ENCODE peak calls at places on chromosomes 1 and 21, in four cellular contexts. Y is mucosa of gallbladder; U is iPS-NIHi11; Z is activated CD4-positive, alpha-beta T cell treated with anti-CD3 and anti-CD28 coated beads, Interleukin-2, amount 50 U/mL, for 1 hour. W is an unnamed sample.

GRCh38 chr1:40389234-40389815 is 15.8 kb downstream of the SMAP2 start:
- DNase-seq in Y (no peak), U (no peak), Z (no peak), W (no peak)

GRCh38 chr1:29133861-29134694 is 10.4 kb upstream of the TMEM200B start:
- DNase-seq in Y (no peak), U (peak), Z (no peak), W (peak)

GRCh38 chr21:31929548-31929947 is 56.7 kb downstream of the HUNK start:
- DNase-seq in Y (no peak), U (no peak), Z (no peak), W (no peak)

GRCh38 chr1:33099290-33100118 is 18.6 kb downstream of the AZIN2 start:
- DNase-seq in Y (peak), U (peak), Z (peak), W (no peak)

GRCh38 chr1:58764294-58764978 is 19.4 kb downstream of the JUN start:
- DNase-seq in Y (no peak), U (no peak), Z (no peak), W (no peak)

GRCh38 chr1:209155556-209155955 is 428.0 kb upstream of the CAMK1G start:
- DNase-seq in Y (no peak), U (peak), Z (no peak), W (no peak)

GRCh38 chr1:229204863-229205777 is 65.8 kb upstream of the RAB4A start:
- DNase-seq in Y (no peak), U (no peak), Z (no peak), W (no peak)

GRCh38 chr1:50620680-50621329 is 197.6 kb upstream of the DMRTA2 start:
- DNase-seq in Y (peak), U (peak), Z (no peak), W (no peak)

GRCh38 chr21:42463861-42464515 is 32.0 kb downstream of the RSPH1 start:
- DNase-seq in Y (peak), U (no peak), Z (peak), W (no peak)

GRCh38 chr1:232244426-232244825 is 385.5 kb downstream of the SIPA1L2 start:
- DNase-seq in Y (no peak), U (no peak), Z (no peak), W (no peak)

GRCh38 chr1:46554236-46555080 is 3.0 kb upstream of the KNCN start:
- DNase-seq in Y (no peak), U (no peak), Z (no peak), W (no peak)

GRCh38 chr1:1426961-1427934 is 6.2 kb upstream of the ANKRD65 start:
- DNase-seq in Y (no peak), U (peak), Z (no peak), W (peak)

GRCh38 chr1:177729646-177730045 is 240.2 kb downstream of the SEC16B start:
- DNase-seq in Y (no peak), U (no peak), Z (no peak), W (no peak)

GRCh38 chr21:27570306-27570868 is 603.5 kb upstream of the ADAMTS5 start:
- DNase-seq in Y (peak), U (no peak), Z (no peak), W (peak)

GRCh38 chr1:168887381-168887780 is 158.4 kb upstream of the DPT start:
- DNase-seq in Y (no peak), U (no peak), Z (no peak), W (no peak)

GRCh38 chr1:219422811-219423598 is 189.9 kb downstream of the ZC3H11B start:
- DNase-seq in Y (no peak), U (no peak), Z (no peak), W (no peak)

GRCh38 chr1:43834280-43835140 is 99.1 kb upstream of the ARTN start:
- DNase-seq in Y (no peak), U (no peak), Z (no peak), W (no peak)